ENCODE peak calls at places on chromosomes 5 and 9, in six cellular contexts. One of them, this sample, is unnamed.

GRCh38 chr5:41408676-41409443 is 101.5 kb downstream of the PLCXD3 start:
- DNase-seq in endothelial cell of umbilical vein: no peak
- DNase-seq in spleen: no peak
- DNase-seq in vagina: no peak
- DNase-seq in HepG2: no peak
- DNase-seq in breast epithelium: no peak
- DNase-seq in this sample: no peak

GRCh38 chr5:157607371-157608161 is 32.0 kb upstream of the ADAM19 start:
- DNase-seq in endothelial cell of umbilical vein: no peak
- DNase-seq in spleen: no peak
- DNase-seq in vagina: no peak
- DNase-seq in HepG2: no peak
- DNase-seq in breast epithelium: no peak
- DNase-seq in this sample: no peak

GRCh38 chr5:143976055-143976454 is 164.1 kb downstream of the HMHB1 start:
- DNase-seq in endothelial cell of umbilical vein: no peak
- DNase-seq in spleen: no peak
- DNase-seq in vagina: no peak
- DNase-seq in HepG2: no peak
- DNase-seq in breast epithelium: no peak
- DNase-seq in this sample: no peak

GRCh38 chr9:137279741-137280477 is 2.4 kb downstream of the TOR4A start:
- DNase-seq in endothelial cell of umbilical vein: no peak
- DNase-seq in spleen: peak
- DNase-seq in vagina: no peak
- DNase-seq in HepG2: no peak
- DNase-seq in breast epithelium: no peak
- DNase-seq in this sample: no peak

GRCh38 chr5:65121880-65122436 is 353.2 kb downstream of the CWC27 start:
- DNase-seq in endothelial cell of umbilical vein: no peak
- DNase-seq in spleen: no peak
- DNase-seq in vagina: no peak
- DNase-seq in HepG2: no peak
- DNase-seq in breast epithelium: no peak
- DNase-seq in this sample: no peak

GRCh38 chr5:168317521-168318147 is 26.2 kb downstream of the WWC1 start:
- DNase-seq in endothelial cell of umbilical vein: peak
- DNase-seq in spleen: no peak
- DNase-seq in vagina: no peak
- DNase-seq in HepG2: peak
- DNase-seq in breast epithelium: no peak
- DNase-seq in this sample: peak

GRCh38 chr5:65880673-65881072 is 45.7 kb upstream of the ERBIN start:
- DNase-seq in endothelial cell of umbilical vein: no peak
- DNase-seq in spleen: no peak
- DNase-seq in vagina: no peak
- DNase-seq in HepG2: no peak
- DNase-seq in breast epithelium: no peak
- DNase-seq in this sample: no peak

GRCh38 chr5:105581988-105582690 is 2019.5 kb upstream of the NUDT12 start:
- DNase-seq in endothelial cell of umbilical vein: no peak
- DNase-seq in spleen: no peak
- DNase-seq in vagina: no peak
- DNase-seq in HepG2: no peak
- DNase-seq in breast epithelium: no peak
- DNase-seq in this sample: no peak

GRCh38 chr5:177369050-177369912 is 11.6 kb downstream of the RGS14 start:
- DNase-seq in endothelial cell of umbilical vein: peak
- DNase-seq in spleen: no peak
- DNase-seq in vagina: no peak
- DNase-seq in HepG2: no peak
- DNase-seq in breast epithelium: no peak
- DNase-seq in this sample: no peak

GRCh38 chr9:137007060-137007815 is 10.9 kb upstream of the CLIC3 start:
- DNase-seq in endothelial cell of umbilical vein: no peak
- DNase-seq in spleen: no peak
- DNase-seq in vagina: no peak
- DNase-seq in HepG2: no peak
- DNase-seq in breast epithelium: no peak
- DNase-seq in this sample: no peak

GRCh38 chr5:180194410-180195345 is 14.3 kb downstream of the RASGEF1C start:
- DNase-seq in endothelial cell of umbilical vein: no peak
- DNase-seq in spleen: peak
- DNase-seq in vagina: no peak
- DNase-seq in HepG2: no peak
- DNase-seq in breast epithelium: no peak
- DNase-seq in this sample: no peak

GRCh38 chr5:31329722-31330121 is 136.2 kb downstream of the CDH6 start:
- DNase-seq in endothelial cell of umbilical vein: no peak
- DNase-seq in spleen: no peak
- DNase-seq in vagina: no peak
- DNase-seq in HepG2: no peak
- DNase-seq in breast epithelium: no peak
- DNase-seq in this sample: no peak

GRCh38 chr5:158380661-158381060 is 521.7 kb upstream of the CLINT1 start:
- DNase-seq in endothelial cell of umbilical vein: no peak
- DNase-seq in spleen: no peak
- DNase-seq in vagina: no peak
- DNase-seq in HepG2: no peak
- DNase-seq in breast epithelium: no peak
- DNase-seq in this sample: no peak

GRCh38 chr5:40521925-40522324 is 157.8 kb upstream of the PTGER4 start:
- DNase-seq in endothelial cell of umbilical vein: no peak
- DNase-seq in spleen: no peak
- DNase-seq in vagina: no peak
- DNase-seq in HepG2: no peak
- DNase-seq in breast epithelium: no peak
- DNase-seq in this sample: no peak

GRCh38 chr5:38905516-38905915 is 59.7 kb downstream of the OSMR start:
- DNase-seq in endothelial cell of umbilical vein: no peak
- DNase-seq in spleen: no peak
- DNase-seq in vagina: no peak
- DNase-seq in HepG2: no peak
- DNase-seq in breast epithelium: no peak
- DNase-seq in this sample: no peak

GRCh38 chr5:176391999-176392398 is 3.4 kb downstream of the HIGD2A start:
- DNase-seq in endothelial cell of umbilical vein: no peak
- DNase-seq in spleen: peak
- DNase-seq in vagina: no peak
- DNase-seq in HepG2: no peak
- DNase-seq in breast epithelium: no peak
- DNase-seq in this sample: no peak

GRCh38 chr5:67268233-67269011 is 71.8 kb upstream of the CD180 start:
- DNase-seq in endothelial cell of umbilical vein: peak
- DNase-seq in spleen: no peak
- DNase-seq in vagina: no peak
- DNase-seq in HepG2: peak
- DNase-seq in breast epithelium: peak
- DNase-seq in this sample: no peak

GRCh38 chr5:141692533-141692888 is 10.5 kb upstream of the ARAP3 start:
- DNase-seq in endothelial cell of umbilical vein: no peak
- DNase-seq in spleen: no peak
- DNase-seq in vagina: no peak
- DNase-seq in HepG2: no peak
- DNase-seq in breast epithelium: no peak
- DNase-seq in this sample: no peak

GRCh38 chr5:14305045-14305444 is 161.9 kb downstream of the TRIO start:
- DNase-seq in endothelial cell of umbilical vein: peak
- DNase-seq in spleen: no peak
- DNase-seq in vagina: no peak
- DNase-seq in HepG2: no peak
- DNase-seq in breast epithelium: no peak
- DNase-seq in this sample: peak

GRCh38 chr5:129460951-129461815 is 1.1 kb downstream of the ADAMTS19 start:
- DNase-seq in endothelial cell of umbilical vein: peak
- DNase-seq in spleen: peak
- DNase-seq in vagina: no peak
- DNase-seq in HepG2: no peak
- DNase-seq in breast epithelium: no peak
- DNase-seq in this sample: no peak

GRCh38 chr5:38648703-38649291 is 92.4 kb upstream of the LIFR start:
- DNase-seq in endothelial cell of umbilical vein: no peak
- DNase-seq in spleen: no peak
- DNase-seq in vagina: no peak
- DNase-seq in HepG2: no peak
- DNase-seq in breast epithelium: no peak
- DNase-seq in this sample: no peak

GRCh38 chr9:100577776-100578448 is at the start of gene CAVIN4:
- DNase-seq in endothelial cell of umbilical vein: no peak
- DNase-seq in spleen: no peak
- DNase-seq in vagina: no peak
- DNase-seq in HepG2: no peak
- DNase-seq in breast epithelium: no peak
- DNase-seq in this sample: no peak

GRCh38 chr5:179558912-179559279 is 8.5 kb downstream of the RUFY1 start:
- DNase-seq in endothelial cell of umbilical vein: peak
- DNase-seq in spleen: peak
- DNase-seq in vagina: no peak
- DNase-seq in HepG2: peak
- DNase-seq in breast epithelium: no peak
- DNase-seq in this sample: no peak

GRCh38 chr9:75175395-75175794 is 87.1 kb downstream of the OSTF1 start:
- DNase-seq in endothelial cell of umbilical vein: no peak
- DNase-seq in spleen: no peak
- DNase-seq in vagina: no peak
- DNase-seq in HepG2: no peak
- DNase-seq in breast epithelium: no peak
- DNase-seq in this sample: no peak

GRCh38 chr5:53167836-53168235 is 58.3 kb upstream of the MOCS2 start:
- DNase-seq in endothelial cell of umbilical vein: peak
- DNase-seq in spleen: no peak
- DNase-seq in vagina: no peak
- DNase-seq in HepG2: no peak
- DNase-seq in breast epithelium: no peak
- DNase-seq in this sample: no peak

GRCh38 chr9:125521462-125522327 is 185.3 kb downstream of the MAPKAP1 start:
- DNase-seq in endothelial cell of umbilical vein: peak
- DNase-seq in spleen: no peak
- DNase-seq in vagina: no peak
- DNase-seq in HepG2: peak
- DNase-seq in breast epithelium: no peak
- DNase-seq in this sample: peak

GRCh38 chr9:114777841-114778240 is 28.0 kb downstream of the TNFSF15 start:
- DNase-seq in endothelial cell of umbilical vein: peak
- DNase-seq in spleen: no peak
- DNase-seq in vagina: no peak
- DNase-seq in HepG2: no peak
- DNase-seq in breast epithelium: no peak
- DNase-seq in this sample: no peak

DNA sequence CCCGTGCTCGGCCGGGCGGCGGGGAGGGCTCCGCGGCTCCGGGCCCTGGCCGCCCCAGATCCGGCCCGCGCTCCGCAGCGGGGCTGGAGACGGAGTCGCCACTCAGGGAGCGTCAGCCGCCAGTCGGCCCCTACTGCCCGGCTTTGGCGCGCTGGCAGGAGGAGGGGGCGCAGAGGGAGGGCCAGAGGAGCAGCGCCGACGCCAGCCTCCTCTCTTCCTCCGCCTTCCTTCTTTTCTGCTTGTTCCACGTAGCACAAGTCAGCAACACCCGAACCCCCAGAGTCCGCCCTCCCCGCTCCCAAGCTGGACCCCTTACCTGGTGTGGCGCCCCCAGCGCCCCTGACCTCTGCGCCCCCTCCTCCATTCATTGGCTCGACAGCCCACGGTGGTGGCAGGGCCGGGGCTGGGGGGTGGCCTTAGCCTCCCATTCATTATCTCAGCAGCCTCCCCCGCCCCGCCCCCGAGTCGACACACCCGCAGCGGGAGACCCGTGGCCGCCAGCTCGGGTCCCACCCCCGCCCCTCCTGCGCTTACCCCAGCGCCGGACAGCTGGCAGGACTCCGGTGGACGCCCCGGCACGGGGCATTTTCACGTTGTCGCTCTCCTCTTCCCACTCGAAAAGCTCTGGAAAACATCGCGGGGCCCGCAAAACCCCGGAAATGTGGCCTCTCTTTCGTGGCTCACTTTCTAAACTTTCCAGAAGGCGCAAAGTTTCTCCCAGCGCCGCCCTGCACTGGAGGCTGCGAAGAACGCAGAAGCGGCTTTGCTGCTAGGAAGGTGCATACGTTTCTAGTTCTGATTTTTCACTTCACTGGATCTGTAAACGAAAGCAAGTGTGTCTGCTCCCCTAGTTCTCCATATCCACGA is at the start of gene LPAR1:
- DNase-seq in endothelial cell of umbilical vein: no peak
- DNase-seq in spleen: peak
- DNase-seq in vagina: no peak
- DNase-seq in HepG2: no peak
- DNase-seq in breast epithelium: peak
- DNase-seq in this sample: no peak
- H3K4me3 ChIP-seq in endothelial cell of umbilical vein: peak
- H3K4me3 ChIP-seq in spleen: peak
- H3K4me3 ChIP-seq in vagina: peak
- H3K4me3 ChIP-seq in HepG2: peak
- H3K4me3 ChIP-seq in breast epithelium: peak
- H3K4me3 ChIP-seq in this sample: peak

GRCh38 chr5:74145904-74146303 is 494.6 kb downstream of the ENC1 start:
- DNase-seq in endothelial cell of umbilical vein: no peak
- DNase-seq in spleen: no peak
- DNase-seq in vagina: no peak
- DNase-seq in HepG2: no peak
- DNase-seq in breast epithelium: no peak
- DNase-seq in this sample: no peak
- TF ChIP-seq POLR2AphosphoS5 in endothelial cell of umbilical vein: no peak
- TF ChIP-seq POLR2AphosphoS5 in spleen: no peak
- TF ChIP-seq POLR2AphosphoS5 in vagina: no peak
- TF ChIP-seq POLR2AphosphoS5 in HepG2: no peak
- TF ChIP-seq POLR2AphosphoS5 in breast epithelium: no peak
- TF ChIP-seq POLR2AphosphoS5 in this sample: no peak

GRCh38 chr5:81819556-81820314 is 68.8 kb upstream of the SSBP2 start:
- DNase-seq in endothelial cell of umbilical vein: peak
- DNase-seq in spleen: no peak
- DNase-seq in vagina: no peak
- DNase-seq in HepG2: no peak
- DNase-seq in breast epithelium: no peak
- DNase-seq in this sample: no peak
- H3K27ac ChIP-seq in endothelial cell of umbilical vein: no peak
- H3K27ac ChIP-seq in spleen: peak
- H3K27ac ChIP-seq in vagina: no peak
- H3K27ac ChIP-seq in HepG2: no peak
- H3K27ac ChIP-seq in breast epithelium: no peak
- H3K27ac ChIP-seq in this sample: no peak

DNA sequence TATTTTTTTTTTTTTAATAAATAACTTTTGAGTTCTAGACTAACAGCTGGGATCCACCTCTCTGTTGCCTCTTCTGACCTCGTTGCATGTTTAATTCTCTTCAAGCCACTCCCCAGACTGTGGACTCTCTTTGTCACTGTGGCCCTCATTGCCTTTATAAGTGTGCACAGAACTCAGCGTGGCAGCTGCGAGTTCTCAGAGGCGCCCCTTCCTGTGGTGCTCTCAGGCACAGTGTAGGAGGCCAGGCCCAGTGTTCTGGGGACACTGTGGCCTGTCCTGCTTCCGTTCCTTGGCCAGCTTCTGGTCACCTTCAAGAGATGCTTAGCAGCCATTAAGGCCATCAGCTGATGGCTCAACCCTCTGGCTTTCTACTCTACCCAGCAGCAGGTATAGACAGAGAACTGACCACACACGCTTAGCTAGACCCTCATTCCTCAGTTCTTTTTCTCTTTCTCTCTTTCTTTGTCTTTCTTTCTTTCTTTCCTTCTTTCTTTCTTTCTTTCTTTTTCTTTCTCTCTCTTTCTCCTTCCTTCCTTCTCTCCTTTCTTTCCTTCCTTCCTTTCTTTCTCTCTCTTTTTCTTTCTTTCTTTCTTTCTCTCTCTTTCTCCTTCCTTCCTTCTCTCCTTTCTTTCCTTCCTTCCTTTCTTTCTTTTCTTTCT is 27.7 kb downstream of the STC2 start:
- DNase-seq in endothelial cell of umbilical vein: no peak
- DNase-seq in spleen: no peak
- DNase-seq in vagina: no peak
- DNase-seq in HepG2: no peak
- DNase-seq in breast epithelium: no peak
- DNase-seq in this sample: no peak
- H3K4me3 ChIP-seq in endothelial cell of umbilical vein: no peak
- H3K4me3 ChIP-seq in spleen: no peak
- H3K4me3 ChIP-seq in vagina: no peak
- H3K4me3 ChIP-seq in HepG2: peak
- H3K4me3 ChIP-seq in breast epithelium: no peak
- H3K4me3 ChIP-seq in this sample: no peak

This sample was measured in Panc1.